ENCODE peak calls at places on chromosomes 3 and 15, in eight cellular contexts. A is fibroblast of the conjunctiva; V is caudate nucleus; U is cardiac fibroblast; G is SHP77 treated with DMSO at 0.1 percent for 48 hours; W is activated CD4-positive, alpha-beta T cell treated with anti-CD3 and anti-CD28 coated beads, Interleukin-2, amount 50 U/mL, for 24 hours; B is choroid plexus epithelial cell; T is activated CD8-positive, alpha-beta memory T cell treated with anti-CD3 and anti-CD28 coated beads, Interleukin-2, amount 50 U/mL, for 4 hours. D is an unnamed sample.

GRCh38 chr3:154115332-154115731 is 5.9 kb upstream of the ARHGEF26 start:
- DNase-seq in V (no peak), B (no peak), G (no peak), U (no peak), T (no peak), W (no peak), A (no peak), D (no peak)

GRCh38 chr3:63824309-63824708 is 5.2 kb downstream of the C3orf49 start:
- DNase-seq in A (no peak), G (no peak), V (no peak), W (no peak), B (peak), T (no peak), U (peak), D (peak)

GRCh38 chr15:51751687-51752683 is 588 bp downstream of the TMOD2 start:
- DNase-seq in W (no peak), A (no peak), G (no peak), U (peak), B (peak), T (peak), V (peak), D (peak)

GRCh38 chr15:73926191-73927002 is at the start of gene LOXL1:
- DNase-seq in G (no peak), W (no peak), A (peak), V (peak), T (no peak), B (peak), U (peak), D (peak)

GRCh38 chr3:36380171-36381031 is at the start of gene STAC:
- DNase-seq in G (no peak), B (no peak), U (peak), V (no peak), A (no peak), T (no peak), W (no peak), D (peak)

GRCh38 chr15:78685925-78686324 is 44.9 kb upstream of the CHRNB4 start:
- DNase-seq in A (no peak), B (no peak), U (no peak), W (no peak), T (no peak), G (no peak), V (no peak), D (no peak)

GRCh38 chr3:108623504-108623903 is 34.0 kb downstream of the DZIP3 start:
- DNase-seq in U (no peak), T (no peak), V (no peak), G (no peak), B (no peak), W (no peak), A (no peak), D (no peak)

GRCh38 chr3:41424543-41425300 is 225.4 kb downstream of the CTNNB1 start:
- DNase-seq in T (no peak), B (no peak), A (no peak), W (no peak), V (no peak), G (no peak), U (no peak), D (no peak)